ENCODE peak calls at places on chromosomes 3 and 15, in seven cellular contexts. W, E, T, C, G, L and X are unnamed samples.

GRCh38 chr15:70234256-70234965 is 136.7 kb upstream of the TLE3 start:
- DNase-seq in W (no peak), E (no peak), T (no peak), C (no peak), G (peak; percentile 81), L (no peak), X (no peak)

GRCh38 chr3:150286390-150287147 is 121.5 kb upstream of the TSC22D2 start:
- DNase-seq in W (no peak), E (no peak), T (peak; percentile 33), C (no peak), G (no peak), L (no peak), X (no peak)

GRCh38 chr3:126487151-126487771 is 11.6 kb upstream of the ZXDC start:
- DNase-seq in W (no peak), E (peak; percentile 30), T (no peak), C (peak; percentile 49), G (no peak), L (no peak), X (peak; percentile 30)

GRCh38 chr15:66946578-66947164 is 118.7 kb upstream of the SMAD3 start:
- DNase-seq in W (peak; percentile 49), E (peak; percentile 70), T (peak; percentile 85), C (peak; percentile 76), G (no peak), L (peak; percentile 59), X (peak; percentile 71)

GRCh38 chr3:133570139-133570936 is 3.1 kb upstream of the CDV3 start:
- DNase-seq in W (no peak), E (no peak), T (no peak), C (no peak), G (peak; percentile 47), L (no peak), X (no peak)

GRCh38 chr3:186986406-186986805 is 56.1 kb downstream of the ST6GAL1 start:
- DNase-seq in W (no peak), E (no peak), T (no peak), C (no peak), G (no peak), L (no peak), X (no peak)

GRCh38 chr3:46184469-46184868 is 23.6 kb downstream of the CCR1 start:
- DNase-seq in W (no peak), E (no peak), T (no peak), C (no peak), G (no peak), L (no peak), X (no peak)

GRCh38 chr3:43587303-43587702 is 34.5 kb downstream of the ANO10 start:
- DNase-seq in W (no peak), E (no peak), T (no peak), C (no peak), G (no peak), L (no peak), X (no peak)

GRCh38 chr3:16486201-16486600 is 27.3 kb downstream of the RFTN1 start:
- DNase-seq in W (no peak), E (no peak), T (no peak), C (no peak), G (no peak), L (no peak), X (no peak)

GRCh38 chr3:126418256-126418530 is 23.5 kb downstream of the CFAP100 start:
- DNase-seq in W (no peak), E (no peak), T (no peak), C (no peak), G (no peak), L (no peak), X (no peak)

GRCh38 chr3:26559252-26559651 is 63.3 kb upstream of the LRRC3B start:
- DNase-seq in W (no peak), E (no peak), T (no peak), C (no peak), G (no peak), L (no peak), X (no peak)
- TF ChIP-seq CTCF in W (no peak), E (no peak), T (no peak), C (no peak), G (no peak), L (no peak), X (no peak)

DNA sequence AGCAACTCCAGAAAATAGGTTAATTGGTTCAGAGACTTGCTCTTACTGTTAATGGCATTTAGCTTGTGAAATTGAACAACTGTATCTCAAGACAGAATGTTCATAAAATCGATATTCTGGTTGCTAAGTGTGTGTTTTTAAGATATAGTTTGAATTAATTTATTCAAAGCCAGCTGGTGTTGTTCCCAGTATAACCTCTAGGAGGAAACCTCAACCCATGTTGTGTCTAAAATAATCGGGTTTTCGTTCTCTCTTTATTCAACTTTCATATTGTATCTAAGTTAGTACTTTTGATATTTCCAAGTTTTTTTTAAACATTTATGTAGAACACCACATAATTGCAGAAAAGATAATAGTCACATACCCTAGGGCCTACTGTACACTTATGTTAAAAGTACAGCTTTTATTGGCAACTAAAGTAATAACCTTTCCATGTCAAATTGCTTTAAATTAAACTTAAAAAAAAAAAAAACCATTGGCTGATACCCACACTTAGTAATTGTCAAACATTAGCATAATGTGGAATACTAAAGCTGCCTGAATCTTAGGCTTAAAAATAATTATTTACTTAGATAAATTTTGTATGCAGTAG is 90.9 kb downstream of the SAMMSON start:
- DNase-seq in W (no peak), E (no peak), T (peak; percentile 20), C (no peak), G (no peak), L (no peak), X (no peak)
- TF ChIP-seq CTCF in W (peak; percentile 21), E (peak; percentile 39), T (peak; percentile 62), C (peak; percentile 59), G (peak; percentile 54), L (no peak), X (peak; percentile 78)

GRCh38 chr15:59247364-59247763 is 40.7 kb downstream of the LDHAL6B start:
- DNase-seq in W (no peak), E (peak; percentile 65), T (no peak), C (peak; percentile 51), G (no peak), L (peak; percentile 41), X (peak; percentile 39)
- TF ChIP-seq CTCF in W (no peak), E (peak; percentile 53), T (peak; percentile 67), C (peak; percentile 58), G (peak; percentile 72), L (no peak), X (peak; percentile 57)

GRCh38 chr15:80979538-80980200 is 9.9 kb downstream of the MESD start:
- DNase-seq in W (no peak), E (no peak), T (no peak), C (no peak), G (no peak), L (no peak), X (no peak)

GRCh38 chr15:80984856-80985255 is 4.8 kb downstream of the MESD start:
- DNase-seq in W (no peak), E (no peak), T (no peak), C (no peak), G (no peak), L (peak; percentile 47), X (no peak)

GRCh38 chr15:80978685-80979084 is 10.9 kb downstream of the MESD start:
- DNase-seq in W (no peak), E (no peak), T (no peak), C (no peak), G (no peak), L (no peak), X (no peak)

GRCh38 chr15:80982839-80983238 is 6.8 kb downstream of the MESD start:
- DNase-seq in W (no peak), E (no peak), T (no peak), C (no peak), G (no peak), L (no peak), X (no peak)

DNA sequence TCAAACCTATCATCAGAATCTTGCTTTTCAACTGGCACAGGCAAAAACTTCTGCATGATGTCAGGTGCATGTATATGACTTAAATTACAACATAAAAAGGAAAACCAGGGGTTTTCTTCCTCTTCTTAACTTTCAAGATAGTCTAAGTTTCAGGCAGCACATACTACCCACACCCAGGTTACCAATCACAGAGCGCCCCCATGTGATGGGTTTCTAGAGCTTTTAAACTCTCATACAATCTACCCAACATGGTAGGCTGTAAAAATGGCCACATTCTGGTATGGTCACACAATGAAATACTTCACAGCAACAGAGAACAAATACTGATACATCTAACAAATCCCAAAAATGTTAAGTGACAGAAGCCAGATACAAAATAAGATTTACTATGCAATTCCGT is 7.4 kb downstream of the MESD start:
- DNase-seq in W (no peak), E (no peak), T (peak; percentile 48), C (no peak), G (no peak), L (no peak), X (no peak)
- TF ChIP-seq CTCF in W (no peak), E (no peak), T (peak; percentile 56), C (no peak), G (no peak), L (no peak), X (no peak)

GRCh38 chr3:120795017-120795648 is 52.6 kb downstream of the GTF2E1 start:
- DNase-seq in W (peak; percentile 52), E (peak; percentile 42), T (peak; percentile 31), C (peak; percentile 83), G (no peak), L (peak; percentile 65), X (peak; percentile 88)
- TF ChIP-seq CTCF in W (peak; percentile 53), E (peak; percentile 58), T (peak; percentile 86), C (peak; percentile 74), G (peak; percentile 82), L (peak; percentile 68), X (peak; percentile 80)

GRCh38 chr3:98990657-98991056 is 89.2 kb upstream of the DCBLD2 start:
- DNase-seq in W (no peak), E (no peak), T (no peak), C (no peak), G (no peak), L (no peak), X (no peak)

GRCh38 chr3:98986073-98986472 is 84.6 kb upstream of the DCBLD2 start:
- DNase-seq in W (peak; percentile 6), E (no peak), T (no peak), C (no peak), G (peak; percentile 82), L (peak; percentile 20), X (peak; percentile 48)

GRCh38 chr3:98994128-98994762 is 92.8 kb upstream of the DCBLD2 start:
- DNase-seq in W (no peak), E (no peak), T (no peak), C (no peak), G (no peak), L (no peak), X (no peak)

GRCh38 chr3:98985406-98985805 is 83.9 kb upstream of the DCBLD2 start:
- DNase-seq in W (no peak), E (no peak), T (no peak), C (no peak), G (no peak), L (no peak), X (no peak)

DNA sequence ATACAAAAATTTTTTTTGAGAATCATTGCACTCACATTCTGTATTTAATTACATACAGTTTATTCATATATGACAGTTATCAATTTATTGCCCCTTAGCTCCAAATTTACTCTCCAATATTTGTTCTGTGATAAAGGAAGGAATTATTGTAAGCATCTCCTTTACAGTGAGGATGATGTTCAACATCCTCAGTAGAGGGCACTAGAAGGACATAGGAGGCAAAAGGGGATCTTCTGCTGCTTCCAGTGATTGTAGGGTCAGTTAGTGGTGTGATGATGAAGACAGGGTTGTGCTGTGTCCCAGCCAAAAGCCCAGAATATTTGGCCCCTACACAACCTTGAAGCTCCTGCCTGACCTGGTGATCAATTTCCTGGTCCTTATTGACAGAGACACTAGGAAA is 89.9 kb upstream of the DCBLD2 start:
- DNase-seq in W (no peak), E (no peak), T (no peak), C (no peak), G (no peak), L (no peak), X (no peak)
- TF ChIP-seq CTCF in W (no peak), E (no peak), T (peak; percentile 35), C (no peak), G (peak; percentile 20), L (no peak), X (no peak)

GRCh38 chr15:49876401-49877038 is 242.5 kb downstream of the ATP8B4 start:
- DNase-seq in W (no peak), E (peak; percentile 45), T (no peak), C (no peak), G (no peak), L (no peak), X (no peak)
- TF ChIP-seq CTCF in W (no peak), E (peak; percentile 31), T (peak; percentile 43), C (peak; percentile 40), G (no peak), L (no peak), X (no peak)